ENCODE peak calls at places on chromosomes 1 and 21, in nine cellular contexts. S is neural crest cell, T is ovary, W is transverse colon, N is psoas muscle, R is nephron progenitor cell, E is tibial artery, X is PC-3, J is lower leg skin. F is an unnamed sample.

GRCh38 chr21:34338226-34338625 is 25.6 kb upstream of the KCNE2 start:
- DNase-seq in X (no peak), J (peak), W (no peak), E (no peak), N (no peak), R (no peak), T (no peak), S (no peak), F (no peak)

GRCh38 chr1:241639040-241639652 is 1.0 kb downstream of the CHML start:
- DNase-seq in J (no peak), S (no peak), N (no peak), X (peak), T (no peak), E (peak), W (no peak), R (no peak), F (no peak)

GRCh38 chr1:164725401-164725800 is 166.4 kb downstream of the PBX1 start:
- DNase-seq in X (no peak), N (no peak), S (no peak), R (no peak), J (no peak), T (peak), W (no peak), E (no peak), F (no peak)

GRCh38 chr1:226082587-226082917 is 20.0 kb downstream of the H3-3A start:
- DNase-seq in X (no peak), E (no peak), R (no peak), W (no peak), S (no peak), J (no peak), N (no peak), T (no peak), F (no peak)

GRCh38 chr1:117339866-117340357 is 27.3 kb upstream of the MAN1A2 start:
- DNase-seq in W (peak), J (no peak), T (no peak), X (peak), E (no peak), N (no peak), S (no peak), R (no peak), F (no peak)

GRCh38 chr1:59173721-59174120 is 123.2 kb upstream of the FGGY start:
- DNase-seq in T (no peak), X (peak), S (no peak), E (no peak), W (no peak), R (no peak), J (no peak), N (no peak), F (no peak)

GRCh38 chr1:223010552-223011229 is 132.4 kb downstream of the TLR5 start:
- DNase-seq in E (no peak), W (no peak), T (no peak), S (no peak), R (no peak), X (no peak), N (no peak), J (no peak), F (no peak)

GRCh38 chr1:93079685-93080141 is 630 bp downstream of the MTF2 start:
- DNase-seq in X (peak), R (peak), J (no peak), T (peak), S (peak), E (no peak), N (peak), W (peak), F (no peak)

GRCh38 chr1:204041232-204041767 is 31.6 kb upstream of the SOX13 start:
- DNase-seq in J (peak), W (no peak), T (no peak), X (no peak), N (peak), S (no peak), R (peak), E (peak), F (no peak)

GRCh38 chr1:64033667-64034215 is 169.7 kb upstream of the UBE2U start:
- DNase-seq in N (no peak), R (no peak), S (no peak), J (no peak), T (no peak), E (peak), W (no peak), X (no peak), F (no peak)

GRCh38 chr1:59115865-59116264 is 181.0 kb upstream of the FGGY start:
- DNase-seq in W (no peak), J (no peak), N (no peak), E (no peak), X (no peak), S (no peak), R (no peak), T (no peak), F (no peak)

GRCh38 chr1:151540982-151541377 is 871 bp downstream of the TUFT1 start:
- DNase-seq in X (peak), S (peak), N (peak), T (peak), W (peak), R (peak), J (peak), E (no peak), F (no peak)

GRCh38 chr1:3910769-3911520 is 10.9 kb upstream of the C1orf174 start:
- DNase-seq in T (peak), X (peak), S (peak), R (peak), N (peak), J (no peak), E (no peak), W (peak), F (no peak)

GRCh38 chr1:85460555-85461088 is 4.3 kb downstream of the DDAH1 start:
- DNase-seq in T (no peak), W (peak), X (peak), J (no peak), E (no peak), N (no peak), R (no peak), S (no peak), F (no peak)

GRCh38 chr1:94622757-94623156 is 81.2 kb upstream of the F3 start:
- DNase-seq in J (no peak), N (no peak), T (no peak), X (peak), E (no peak), W (no peak), S (no peak), R (peak), F (no peak)

GRCh38 chr1:68384872-68385390 is 64.8 kb downstream of the RPE65 start:
- DNase-seq in X (peak), J (no peak), W (no peak), T (no peak), R (no peak), N (no peak), E (no peak), S (no peak), F (no peak)

GRCh38 chr1:61079898-61080336 is 2.4 kb upstream of the NFIA start:
- DNase-seq in J (peak), S (peak), X (peak), E (peak), T (peak), W (peak), N (peak), R (peak), F (no peak)

GRCh38 chr1:220787069-220787614 is 429 bp downstream of the MTARC1 start:
- DNase-seq in R (no peak), J (no peak), W (peak), N (no peak), X (peak), S (no peak), T (no peak), E (no peak), F (peak)
- TF ChIP-seq CTCF in R (no peak), J (no peak), W (no peak), N (peak), X (no peak), S (no peak), T (no peak), E (no peak), F (no peak)

GRCh38 chr1:201466492-201466891 is 2.5 kb downstream of the PHLDA3 start:
- DNase-seq in T (no peak), R (no peak), N (peak), S (no peak), J (no peak), W (peak), X (peak), E (no peak), F (no peak)

GRCh38 chr1:201468501-201468843 is 516 bp downstream of the PHLDA3 start:
- DNase-seq in W (no peak), X (peak), J (no peak), N (peak), T (peak), R (peak), S (peak), E (no peak), F (no peak)

GRCh38 chr1:201470581-201470980 is 1.6 kb upstream of the PHLDA3 start:
- DNase-seq in X (no peak), S (no peak), T (no peak), N (no peak), J (no peak), R (no peak), E (no peak), W (no peak), F (no peak)

GRCh38 chr1:201469645-201470074 is 672 bp upstream of the PHLDA3 start:
- DNase-seq in J (no peak), T (no peak), R (no peak), X (no peak), N (no peak), S (no peak), W (no peak), E (no peak), F (no peak)

DNA sequence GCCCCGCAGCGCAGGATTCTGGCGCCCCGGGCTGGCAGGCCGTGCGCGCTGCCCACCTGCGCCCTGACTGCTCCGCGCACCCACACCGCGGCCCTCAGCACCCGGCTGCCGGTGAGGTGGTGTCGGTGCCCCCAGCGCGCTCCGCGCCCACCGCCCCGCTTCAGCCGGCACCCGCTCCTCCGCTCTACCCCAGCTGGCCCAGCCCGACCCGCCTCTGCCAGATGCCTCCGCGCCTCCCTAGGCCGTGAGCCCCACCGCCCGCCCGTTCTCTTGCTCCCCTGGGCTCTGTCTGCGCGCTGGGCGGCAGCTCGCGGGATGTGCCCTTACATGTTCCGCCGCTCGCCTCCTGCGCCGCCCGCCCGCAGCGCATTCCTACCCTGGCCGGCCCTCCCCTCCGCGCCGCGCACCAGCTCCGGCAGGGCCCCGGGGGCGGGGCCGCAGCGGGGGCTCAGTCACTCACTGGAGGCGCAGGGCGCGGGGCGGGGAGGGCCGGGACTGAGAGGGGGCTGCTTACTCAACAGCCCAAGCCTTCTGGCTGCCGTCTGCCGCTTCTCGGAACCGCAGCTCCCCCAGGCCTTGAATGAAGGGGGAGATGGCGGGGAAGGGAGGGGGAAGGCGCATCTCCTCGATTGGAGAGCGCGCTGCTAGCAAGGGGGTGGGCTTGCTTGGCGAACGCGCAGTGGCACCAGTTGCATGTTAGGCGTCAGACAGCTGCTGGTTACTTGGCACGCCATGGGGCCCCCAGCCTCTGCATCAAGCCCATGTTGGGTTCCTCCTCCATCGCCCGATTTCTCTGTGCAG is at the start of gene PHLDA3:
- DNase-seq in N (peak), W (peak), T (peak), J (peak), E (peak), X (peak), S (peak), R (peak), F (peak)
- TF ChIP-seq CTCF in N (no peak), W (peak), T (no peak), J (no peak), E (peak), X (peak), S (no peak), R (no peak), F (no peak)

GRCh38 chr21:16072692-16073091 is 342.9 kb downstream of the USP25 start:
- DNase-seq in S (no peak), R (no peak), E (no peak), W (no peak), X (peak), N (no peak), T (no peak), J (no peak), F (no peak)
- TF ChIP-seq CTCF in S (no peak), R (no peak), E (no peak), W (no peak), X (no peak), N (no peak), T (no peak), J (no peak), F (no peak)

DNA sequence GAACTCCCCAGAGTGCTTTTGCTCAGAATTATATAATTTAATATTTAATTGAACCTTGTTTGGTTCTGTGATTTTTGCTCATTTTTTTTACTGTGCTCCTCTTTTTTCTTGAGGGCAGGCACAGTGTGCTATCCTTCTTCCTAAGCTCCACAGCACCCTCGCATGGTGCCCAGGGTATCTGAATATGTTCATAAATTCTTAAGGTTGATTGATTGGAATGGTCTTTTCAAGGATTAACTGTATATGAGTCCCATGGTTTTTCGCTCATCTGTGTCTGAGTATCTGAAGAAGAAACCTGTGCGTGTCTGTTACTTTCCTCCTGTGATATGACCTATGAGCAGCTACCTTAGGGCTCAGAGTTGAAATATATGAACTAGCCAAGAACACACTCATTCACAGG is 393.7 kb downstream of the HLX start:
- DNase-seq in W (no peak), N (no peak), T (no peak), J (no peak), X (peak), E (no peak), S (no peak), R (no peak), F (no peak)
- TF ChIP-seq CTCF in W (no peak), N (no peak), T (no peak), J (no peak), X (peak), E (no peak), S (no peak), R (no peak), F (no peak)

GRCh38 chr1:174074757-174075156 is 52.6 kb upstream of the RC3H1 start:
- DNase-seq in T (no peak), W (no peak), X (peak), E (no peak), R (no peak), S (no peak), J (no peak), N (no peak), F (no peak)
- TF ChIP-seq CTCF in T (no peak), W (no peak), X (peak), E (no peak), R (no peak), S (peak), J (no peak), N (peak), F (peak)

DNA sequence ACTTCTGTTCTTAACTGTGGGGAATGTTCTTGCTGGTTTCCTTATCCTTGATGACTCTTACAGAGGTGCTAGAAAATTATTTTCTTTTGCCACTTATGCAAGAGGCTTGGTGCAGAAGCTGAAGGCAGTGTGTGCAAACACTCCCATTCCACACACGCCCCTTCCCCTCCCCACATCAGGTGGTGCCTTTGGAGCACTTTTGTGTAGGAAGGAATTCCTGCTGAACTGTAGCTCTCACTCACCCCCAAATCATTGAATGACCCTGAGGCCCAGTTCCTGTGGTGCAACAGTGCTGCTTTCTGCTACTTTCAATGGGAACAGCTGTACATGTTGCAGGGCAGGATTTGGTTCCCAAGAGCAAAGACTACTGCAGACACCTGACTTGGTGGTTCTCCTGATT is 101.8 kb downstream of the CD247 start:
- DNase-seq in N (no peak), W (no peak), J (no peak), R (no peak), S (no peak), X (no peak), E (no peak), T (no peak), F (no peak)
- TF ChIP-seq CTCF in N (no peak), W (no peak), J (no peak), R (no peak), S (no peak), X (no peak), E (no peak), T (no peak), F (no peak)

F was measured in osteocyte.